ENCODE peak calls at places on chromosomes 1 and 21, in five cellular contexts. X, C, Z, R and V are unnamed samples. For H3K4me1, the result is how much of the 10 kb centered on the place peaks cover.

GRCh38 chr21:42850866-42851391 is 28.4 kb downstream of the WDR4 start:
- DNase-seq in X (no peak), C (no peak), Z (no peak), R (no peak), V (peak)

GRCh38 chr1:225653463-225654276 is 747 bp upstream of the ENAH start:
- DNase-seq in X (peak), C (no peak), Z (peak), R (peak), V (peak)

GRCh38 chr1:11072216-11072917 is 12.5 kb upstream of the SRM start:
- DNase-seq in X (no peak), C (no peak), Z (no peak), R (no peak), V (no peak)

GRCh38 chr21:42614811-42615342 is 38.5 kb upstream of the PDE9A start:
- DNase-seq in X (no peak), C (peak), Z (no peak), R (no peak), V (peak)

GRCh38 chr21:44681861-44682579 is at the start of gene KRTAP12-1:
- DNase-seq in X (no peak), C (no peak), Z (no peak), R (no peak), V (no peak)

GRCh38 chr1:38129473-38129872 is 82.9 kb upstream of the POU3F1 start:
- DNase-seq in X (no peak), C (no peak), Z (no peak), R (no peak), V (no peak)

GRCh38 chr1:244760471-244760870 is 75.0 kb upstream of the COX20 start:
- DNase-seq in X (no peak), C (no peak), Z (no peak), R (no peak), V (no peak)

GRCh38 chr1:1374068-1374860 is 743 bp downstream of the AURKAIP1 start:
- DNase-seq in X (peak), C (no peak), Z (peak), R (no peak), V (no peak)

GRCh38 chr1:203823306-203823705 is 27.9 kb downstream of the ZBED6 start:
- DNase-seq in X (no peak), C (no peak), Z (no peak), R (no peak), V (no peak)

GRCh38 chr1:211601982-211602644 is 23.2 kb upstream of the SLC30A1 start:
- DNase-seq in X (no peak), C (no peak), Z (no peak), R (no peak), V (no peak)

GRCh38 chr21:42148097-42148496 is 70.8 kb upstream of the ABCG1 start:
- DNase-seq in X (no peak), C (no peak), Z (no peak), R (no peak), V (peak)

GRCh38 chr1:181485276-181486097 is 2.2 kb downstream of the CACNA1E start:
- DNase-seq in X (peak), C (no peak), Z (no peak), R (no peak), V (no peak)

GRCh38 chr1:149962736-149963135 is 26.1 kb upstream of the MTMR11 start:
- DNase-seq in X (no peak), C (no peak), Z (no peak), R (no peak), V (no peak)

GRCh38 chr1:199218065-199218464 is 579.2 kb downstream of the PTPRC start:
- DNase-seq in X (no peak), C (no peak), Z (no peak), R (no peak), V (no peak)

GRCh38 chr1:39646232-39647081 is 7.0 kb upstream of the HEYL start:
- DNase-seq in X (peak), C (peak), Z (peak), R (peak), V (peak)

GRCh38 chr1:234326493-234327366 is 46.5 kb upstream of the COA6 start:
- DNase-seq in X (no peak), C (no peak), Z (no peak), R (peak), V (peak)

GRCh38 chr1:232416026-232416568 is 213.8 kb downstream of the SIPA1L2 start:
- DNase-seq in X (no peak), C (no peak), Z (no peak), R (no peak), V (no peak)

GRCh38 chr1:203291201-203292096 is 13.9 kb upstream of the BTG2 start:
- DNase-seq in X (no peak), C (no peak), Z (peak), R (no peak), V (peak)

GRCh38 chr21:31196724-31197123 is 147.3 kb downstream of the TIAM1 start:
- DNase-seq in X (no peak), C (no peak), Z (no peak), R (no peak), V (no peak)
- H3K4me1 ChIP-seq in X (under half), C (under half), Z (under half), R (under half), V (under half)

GRCh38 chr1:60935599-60935990 is 146.8 kb upstream of the NFIA start:
- DNase-seq in X (no peak), C (no peak), Z (no peak), R (no peak), V (no peak)
- H3K4me3 ChIP-seq in X (no peak), C (no peak), Z (no peak), R (no peak), V (no peak)

DNA sequence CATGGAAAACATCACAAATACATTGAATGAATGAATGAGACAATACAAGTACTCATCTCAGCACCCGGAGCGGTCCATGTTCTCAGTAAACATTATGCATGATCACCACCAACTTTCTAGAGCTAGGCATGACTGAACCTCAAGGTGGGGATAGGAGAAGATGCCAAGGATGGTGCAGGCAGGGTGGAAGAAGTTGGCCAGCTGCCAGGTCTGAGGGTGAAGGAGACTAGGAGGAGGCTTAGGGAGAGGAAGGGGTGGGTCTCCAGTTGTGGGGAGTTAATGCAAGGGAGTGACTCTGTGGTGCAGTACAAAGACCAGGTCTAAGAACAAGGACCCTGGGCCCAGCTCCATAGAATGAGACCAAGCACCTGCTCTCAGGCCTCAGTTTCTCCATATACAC is 91.7 kb downstream of the MATN1 start:
- DNase-seq in X (no peak), C (no peak), Z (no peak), R (no peak), V (no peak)
- TF ChIP-seq CTCF in X (no peak), C (no peak), Z (no peak), R (no peak), V (no peak)

GRCh38 chr21:39644069-39644468 is 31.3 kb downstream of the B3GALT5 start:
- DNase-seq in X (no peak), C (no peak), Z (no peak), R (no peak), V (no peak)
- H3K4me1 ChIP-seq in X (under half), C (under half), Z (under half), R (under half), V (under half)

GRCh38 chr1:13584876-13585598 is 1.4 kb downstream of the PDPN start:
- DNase-seq in X (no peak), C (no peak), Z (no peak), R (no peak), V (no peak)
- H3K4me3 ChIP-seq in X (peak), C (peak), Z (peak), R (peak), V (no peak)

DNA sequence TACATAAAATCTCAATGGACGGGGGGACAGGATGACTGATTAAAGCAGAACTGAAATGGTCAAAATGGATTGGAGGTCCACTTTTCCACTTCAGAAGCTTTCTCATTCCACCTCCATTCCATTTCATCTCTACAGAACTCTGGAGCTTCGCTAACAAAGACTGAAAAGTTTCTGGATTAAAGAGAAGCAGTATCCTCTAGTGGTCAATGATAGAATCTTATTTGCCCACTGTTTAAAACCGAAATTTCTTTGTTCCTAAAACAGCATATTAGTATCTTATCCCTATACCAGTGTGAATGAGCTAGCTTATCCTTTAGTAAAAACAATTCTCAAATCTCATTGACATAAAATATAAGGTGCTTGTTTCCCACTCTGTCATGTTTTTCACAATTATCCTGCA is 890.6 kb downstream of the KCNT2 start:
- DNase-seq in X (no peak), C (no peak), Z (no peak), R (no peak), V (no peak)
- TF ChIP-seq CTCF in X (no peak), C (peak), Z (peak), R (no peak), V (no peak)